ENCODE peak calls at places on chromosomes 6 and 20, in four cellular contexts. R is GM12891, I is upper lobe of left lung, Z is esophagus muscularis mucosa. S is an unnamed sample.

GRCh38 chr6:45478235-45478634 is 100.5 kb upstream of the SUPT3H start:
- DNase-seq in R (no peak), I (no peak), Z (no peak), S (no peak)

GRCh38 chr6:41655706-41656668 is 17.7 kb downstream of the MDFI start:
- DNase-seq in R (no peak), I (no peak), Z (no peak), S (no peak)

GRCh38 chr20:653110-653589 is at the start of gene SRXN1:
- DNase-seq in R (peak), I (peak), Z (peak), S (peak)

GRCh38 chr20:64242797-64243475 is 12.6 kb upstream of the PCMTD2 start:
- DNase-seq in R (no peak), I (no peak), Z (no peak), S (no peak)

GRCh38 chr6:15744824-15745402 is 82.1 kb upstream of the DTNBP1 start:
- DNase-seq in R (no peak), I (no peak), Z (peak), S (no peak)

GRCh38 chr6:142406131-142406530 is 104.3 kb downstream of the ADGRG6 start:
- DNase-seq in R (no peak), I (no peak), Z (no peak), S (no peak)

GRCh38 chr20:2729791-2730190 is 37.2 kb downstream of the EBF4 start:
- DNase-seq in R (no peak), I (no peak), Z (peak), S (no peak)

GRCh38 chr20:46651091-46651962 is at the start of gene SLC13A3:
- DNase-seq in R (no peak), I (no peak), Z (no peak), S (no peak)

GRCh38 chr20:63568986-63569949 is 4.8 kb downstream of the HELZ2 start:
- DNase-seq in R (no peak), I (no peak), Z (no peak), S (no peak)

GRCh38 chr6:91042656-91043055 is 455.8 kb upstream of the MAP3K7 start:
- DNase-seq in R (no peak), I (no peak), Z (no peak), S (no peak)

GRCh38 chr6:127397729-127398609 is 54.6 kb upstream of the ECHDC1 start:
- DNase-seq in R (no peak), I (no peak), Z (no peak), S (no peak)

GRCh38 chr6:140660295-140660694 is 1285.8 kb upstream of the CITED2 start:
- DNase-seq in R (no peak), I (no peak), Z (no peak), S (no peak)

GRCh38 chr6:37354526-37355384 is 972 bp downstream of the RNF8 start:
- DNase-seq in R (peak), I (peak), Z (no peak), S (peak)

GRCh38 chr6:118712955-118713354 is 61.6 kb upstream of the CEP85L start:
- DNase-seq in R (no peak), I (no peak), Z (no peak), S (no peak)

GRCh38 chr6:136236491-136237293 is 13.4 kb downstream of the MTFR2 start:
- DNase-seq in R (no peak), I (peak), Z (no peak), S (no peak)

GRCh38 chr20:59945175-59945574 is 5.0 kb downstream of the FAM217B start:
- DNase-seq in R (no peak), I (no peak), Z (no peak), S (no peak)

GRCh38 chr6:44976677-44977405 is 351.3 kb upstream of the RUNX2 start:
- DNase-seq in R (no peak), I (no peak), Z (no peak), S (no peak)

GRCh38 chr20:23187759-23188158 is 101.6 kb upstream of the CD93 start:
- DNase-seq in R (no peak), I (no peak), Z (no peak), S (no peak)

GRCh38 chr6:6414946-6415345 is 94.5 kb upstream of the F13A1 start:
- DNase-seq in R (no peak), I (no peak), Z (no peak), S (no peak)

GRCh38 chr20:47805951-47806350 is 20.7 kb upstream of the SULF2 start:
- DNase-seq in R (no peak), I (no peak), Z (no peak), S (no peak)

GRCh38 chr20:16620961-16621360 is 47.7 kb upstream of the KIF16B start:
- DNase-seq in R (no peak), I (no peak), Z (no peak), S (no peak)

GRCh38 chr6:1335367-1336037 is 23.6 kb downstream of the FOXQ1 start:
- DNase-seq in R (no peak), I (peak), Z (peak), S (no peak)

GRCh38 chr20:54350415-54350814 is 125.0 kb upstream of the DOK5 start:
- DNase-seq in R (no peak), I (peak), Z (no peak), S (no peak)

GRCh38 chr6:166097914-166098522 is 69.6 kb downstream of the TBXT start:
- DNase-seq in R (peak), I (peak), Z (peak), S (peak)

GRCh38 chr6:19836799-19837510 is at the start of gene ID4:
- DNase-seq in R (no peak), I (peak), Z (peak), S (no peak)

GRCh38 chr6:135867332-135867731 is 15.8 kb downstream of the PDE7B start:
- DNase-seq in R (no peak), I (no peak), Z (no peak), S (no peak)

GRCh38 chr6:152534541-152534940 is 102.6 kb downstream of the SYNE1 start:
- DNase-seq in R (no peak), I (no peak), Z (no peak), S (no peak)

DNA sequence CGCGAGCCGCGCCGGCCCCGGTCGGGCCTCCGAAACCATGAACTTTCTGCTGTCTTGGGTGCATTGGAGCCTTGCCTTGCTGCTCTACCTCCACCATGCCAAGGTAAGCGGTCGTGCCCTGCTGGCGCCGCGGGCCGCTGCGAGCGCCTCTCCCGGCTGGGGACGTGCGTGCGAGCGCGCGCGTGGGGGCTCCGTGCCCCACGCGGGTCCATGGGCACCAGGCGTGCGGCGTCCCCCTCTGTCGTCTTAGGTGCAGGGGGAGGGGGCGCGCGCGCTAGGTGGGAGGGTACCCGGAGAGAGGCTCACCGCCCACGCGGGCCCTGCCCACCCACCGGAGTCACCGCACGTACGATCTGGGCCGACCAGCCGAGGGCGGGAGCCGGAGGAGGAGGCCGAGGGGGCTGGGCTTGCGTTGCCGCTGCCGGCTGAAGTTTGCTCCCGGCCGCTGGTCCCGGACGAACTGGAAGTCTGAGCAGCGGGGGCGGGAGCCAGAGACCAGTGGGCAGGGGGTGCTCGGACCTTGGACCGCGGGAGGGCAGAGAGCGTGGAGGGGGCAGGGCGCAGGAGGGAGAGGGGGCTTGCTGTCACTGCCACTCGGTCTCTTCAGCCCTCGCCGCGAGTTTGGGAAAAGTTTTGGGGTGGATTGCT is 1.3 kb downstream of the VEGFA start:
- DNase-seq in R (peak), I (peak), Z (no peak), S (peak)
- TF ChIP-seq POLR2AphosphoS5 in R (no peak), I (no peak), Z (no peak), S (no peak)

DNA sequence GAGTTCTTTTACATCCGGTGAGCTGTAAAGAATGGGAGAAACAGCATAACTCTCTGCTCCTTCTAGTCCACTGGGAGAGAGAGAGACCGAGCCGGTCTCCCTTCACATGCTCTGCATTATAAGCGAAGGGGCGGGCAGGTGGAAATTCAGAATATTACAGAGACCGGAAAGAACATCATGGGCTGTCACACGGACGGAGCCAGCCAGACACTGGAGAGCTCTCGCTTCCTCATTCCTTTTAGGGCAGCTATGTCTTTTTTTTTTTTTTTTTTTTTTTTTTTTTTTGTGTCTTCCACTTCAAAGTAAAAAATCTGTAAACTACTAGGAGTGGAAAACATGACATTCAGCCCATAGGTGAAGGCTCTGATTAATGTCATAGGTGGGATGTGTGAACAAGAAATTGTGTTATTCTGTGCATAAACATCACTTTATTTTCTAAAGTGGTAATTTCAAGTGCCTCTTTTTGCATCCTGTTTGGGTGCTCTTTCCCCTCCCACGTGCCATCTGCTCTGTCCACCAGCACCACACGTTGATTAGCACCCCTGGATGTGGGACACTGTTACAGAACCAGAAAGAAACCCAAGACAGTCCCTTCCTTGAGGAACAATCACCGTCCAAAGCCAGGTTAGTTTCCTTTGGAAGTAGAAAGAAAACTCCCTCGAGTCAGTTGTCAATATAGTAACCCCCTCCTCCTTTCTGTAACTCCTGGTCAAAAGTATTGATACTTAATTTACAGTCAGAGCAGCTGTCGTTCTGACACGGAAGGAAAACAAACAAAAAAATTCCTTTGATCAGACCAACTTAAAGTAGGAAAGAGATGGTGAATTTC is at the start of gene TAGAP:
- DNase-seq in R (peak), I (peak), Z (peak), S (peak)
- TF ChIP-seq POLR2AphosphoS5 in R (peak), I (peak), Z (peak), S (peak)

DNA sequence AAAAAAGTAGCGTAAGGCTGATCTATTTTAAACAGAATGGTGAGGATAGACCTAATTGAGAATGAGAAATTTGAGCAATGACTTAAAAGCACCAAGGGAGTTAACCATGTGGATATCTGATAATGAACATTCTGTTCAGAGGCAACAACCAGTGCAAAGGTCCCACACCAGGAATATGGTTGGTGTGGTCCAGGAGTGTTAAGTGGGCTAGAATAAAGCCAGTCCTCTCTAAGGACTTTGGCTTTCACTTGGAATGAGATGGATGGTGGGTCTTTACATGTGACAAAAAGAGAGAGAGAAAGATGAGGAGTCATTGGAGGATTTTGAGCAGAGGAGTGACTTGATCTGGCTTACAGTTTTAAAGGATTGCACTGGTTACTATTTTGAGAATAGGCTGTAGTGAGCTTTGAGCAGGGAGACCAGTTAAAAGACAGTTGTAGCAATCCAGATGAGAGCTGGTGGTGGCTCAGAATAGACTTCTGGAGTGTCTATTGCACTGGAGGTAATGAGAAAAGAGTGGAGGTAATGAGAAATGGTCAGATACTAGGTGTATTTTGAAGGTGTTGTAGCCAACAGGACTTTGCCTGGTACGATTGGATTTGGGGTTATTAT is 89.8 kb downstream of the SCAF8 start:
- DNase-seq in R (no peak), I (no peak), Z (no peak), S (no peak)
- TF ChIP-seq POLR2AphosphoS5 in R (no peak), I (no peak), Z (no peak), S (no peak)

GRCh38 chr6:144297498-144298166 is 12.5 kb downstream of the UTRN start:
- DNase-seq in R (no peak), I (no peak), Z (no peak), S (no peak)

GRCh38 chr6:144295981-144296767 is 11.0 kb downstream of the UTRN start:
- DNase-seq in R (no peak), I (no peak), Z (no peak), S (no peak)

GRCh38 chr6:144298167-144298671 is 13.1 kb downstream of the UTRN start:
- DNase-seq in R (no peak), I (no peak), Z (no peak), S (no peak)

GRCh38 chr6:144294016-144294415 is 8.9 kb downstream of the UTRN start:
- DNase-seq in R (no peak), I (no peak), Z (no peak), S (no peak)

DNA sequence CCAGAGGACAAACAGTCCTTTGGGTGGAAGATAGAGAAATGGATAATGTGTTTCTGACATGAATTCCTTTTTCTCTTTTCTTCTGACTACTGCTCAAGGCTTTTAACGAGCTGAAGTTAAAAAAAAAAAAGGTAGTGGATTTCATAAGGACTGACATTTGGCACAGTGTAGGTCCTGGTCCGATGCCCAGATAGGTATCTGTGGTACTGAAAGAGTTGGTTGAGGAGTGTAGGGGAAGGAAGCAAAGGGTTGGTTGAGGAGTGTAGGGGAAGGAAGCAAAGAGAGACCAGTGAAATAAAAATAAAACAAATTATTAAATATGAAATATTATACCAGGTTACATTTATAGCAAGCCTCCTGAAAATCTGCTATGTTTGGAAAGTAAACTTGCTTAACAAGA is 11.8 kb downstream of the UTRN start:
- DNase-seq in R (no peak), I (peak), Z (no peak), S (no peak)
- TF ChIP-seq POLR2AphosphoS5 in R (no peak), I (no peak), Z (no peak), S (no peak)

DNA sequence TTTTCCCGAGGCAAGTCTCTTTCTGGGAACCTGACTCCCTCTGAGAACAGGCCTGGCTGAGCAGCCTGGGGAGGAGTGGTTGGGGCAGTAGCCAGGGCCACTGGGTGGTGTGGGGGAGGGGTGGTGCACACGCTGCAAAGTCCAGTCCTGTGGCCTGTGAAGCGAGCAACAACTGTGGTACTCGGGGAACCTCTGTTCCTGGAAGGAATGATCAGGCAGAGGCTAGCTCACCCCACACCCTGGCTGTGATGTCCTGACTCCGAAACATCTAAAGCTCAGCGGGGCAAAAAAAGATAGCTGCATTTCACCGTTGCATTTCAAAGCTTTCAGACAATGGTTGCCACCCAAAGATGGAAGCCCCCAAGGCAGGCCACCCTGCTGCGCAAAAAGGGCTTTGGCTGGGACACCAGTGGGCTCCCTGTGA is 25.5 kb downstream of the PCK1 start:
- DNase-seq in R (no peak), I (no peak), Z (no peak), S (no peak)
- TF ChIP-seq POLR2AphosphoS5 in R (no peak), I (no peak), Z (no peak), S (no peak)

GRCh38 chr6:4496284-4496683 is 279.9 kb upstream of the CDYL start:
- DNase-seq in R (no peak), I (no peak), Z (no peak), S (no peak)
- TF ChIP-seq POLR2AphosphoS5 in R (no peak), I (no peak), Z (no peak), S (no peak)

S was measured in GM12892.